ENCODE peak calls at places on chromosomes 5 and 9, in six cellular contexts. Y, T, C, L, R and V are unnamed samples.

GRCh38 chr5:80036621-80037020 is 1.5 kb downstream of the THBS4 start:
- DNase-seq in Y (no peak), T (no peak), C (no peak), L (no peak), R (no peak), V (no peak)

GRCh38 chr5:40879163-40879942 is 29.9 kb upstream of the C7 start:
- DNase-seq in Y (peak; percentile 13), T (peak; percentile 45), C (no peak), L (peak; percentile 9), R (peak; percentile 41), V (no peak)

GRCh38 chr5:7897014-7897600 is 28.2 kb downstream of the MTRR start:
- DNase-seq in Y (no peak), T (peak; percentile 52), C (no peak), L (peak; percentile 70), R (peak; percentile 27), V (no peak)

GRCh38 chr5:74167206-74167929 is 473.2 kb downstream of the ENC1 start:
- DNase-seq in Y (no peak), T (peak; percentile 92), C (no peak), L (no peak), R (no peak), V (no peak)

GRCh38 chr9:87270241-87271234 is 227.1 kb upstream of the DAPK1 start:
- DNase-seq in Y (no peak), T (peak; percentile 85), C (peak; percentile 40), L (no peak), R (peak; percentile 28), V (no peak)

GRCh38 chr5:35185518-35185917 is 44.8 kb downstream of the PRLR start:
- DNase-seq in Y (no peak), T (no peak), C (no peak), L (no peak), R (no peak), V (no peak)

GRCh38 chr5:173498286-173498685 is 118.2 kb downstream of the BOD1 start:
- DNase-seq in Y (no peak), T (peak; percentile 64), C (peak; percentile 9), L (no peak), R (no peak), V (no peak)

GRCh38 chr9:12681620-12682019 is 11.6 kb upstream of the TYRP1 start:
- DNase-seq in Y (no peak), T (peak; percentile 67), C (no peak), L (no peak), R (no peak), V (no peak)

GRCh38 chr9:96453625-96454024 is 3.7 kb downstream of the HABP4 start:
- DNase-seq in Y (no peak), T (peak; percentile 47), C (no peak), L (peak; percentile 48), R (peak; percentile 57), V (no peak)

DNA sequence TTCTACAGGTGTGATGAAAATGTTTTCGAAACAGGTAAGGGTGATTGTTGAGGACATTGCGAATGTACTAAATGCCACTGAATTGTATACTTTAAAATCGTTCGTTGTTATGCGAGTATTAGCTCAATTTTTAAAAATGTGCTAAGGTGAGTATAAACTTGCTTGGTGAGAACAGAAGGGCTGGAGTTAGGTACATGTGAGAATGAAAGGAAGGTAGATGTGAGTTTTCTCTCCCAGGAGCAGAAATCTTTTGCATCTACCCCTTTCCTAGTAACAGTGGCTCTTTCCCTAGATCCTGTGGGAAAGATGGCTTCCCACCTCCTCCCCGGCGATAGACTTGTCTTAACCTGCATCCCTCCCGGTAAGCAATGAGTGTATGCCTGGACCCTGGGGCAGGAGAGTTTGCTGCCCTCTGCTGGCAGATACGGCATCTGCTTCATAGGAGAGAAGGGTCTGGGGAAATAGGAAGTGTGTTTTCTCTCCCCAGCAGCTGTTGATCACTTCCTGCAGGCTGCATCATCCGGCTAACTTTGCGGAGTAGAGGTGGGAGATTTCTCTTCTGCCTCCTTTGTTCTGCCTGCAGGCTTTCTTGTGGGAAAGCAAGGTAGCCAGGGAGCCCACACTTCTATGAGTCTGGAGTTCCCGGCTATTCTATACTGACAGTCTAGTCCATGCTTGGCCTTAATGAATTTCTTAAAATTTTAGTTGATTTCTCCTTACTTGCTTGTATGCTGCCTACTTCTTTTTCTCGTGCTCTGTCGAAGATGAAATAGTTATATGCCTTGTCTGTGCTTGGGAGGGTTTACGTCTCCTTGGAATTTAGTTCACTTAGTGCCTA is 373.3 kb upstream of the SEMA6A start:
- DNase-seq in Y (peak; percentile 80), T (no peak), C (peak; percentile 24), L (peak; percentile 97), R (peak; percentile 30), V (no peak)
- H3K9ac ChIP-seq in Y (no peak overlapping the region), T (no peak overlapping the region), C (no peak overlapping the region), L (no peak overlapping the region), R (no peak overlapping the region), V (no peak overlapping the region)

GRCh38 chr9:70923941-70924340 is 197.5 kb downstream of the TRPM3 start:
- DNase-seq in Y (no peak), T (no peak), C (no peak), L (no peak), R (no peak), V (no peak)

GRCh38 chr9:70924905-70925547 is 196.4 kb downstream of the TRPM3 start:
- DNase-seq in Y (peak; percentile 48), T (peak; percentile 84), C (peak; percentile 51), L (peak; percentile 75), R (peak; percentile 17), V (no peak)

GRCh38 chr9:70921126-70921525 is 200.3 kb downstream of the TRPM3 start:
- DNase-seq in Y (no peak), T (peak; percentile 64), C (no peak), L (peak; percentile 64), R (no peak), V (no peak)

GRCh38 chr9:70924380-70924779 is 197.0 kb downstream of the TRPM3 start:
- DNase-seq in Y (no peak), T (peak; percentile 65), C (no peak), L (no peak), R (no peak), V (no peak)
- H3K27ac ChIP-seq in Y (no peak overlapping the region), T (no peak overlapping the region), C (no peak overlapping the region), L (no peak overlapping the region), R (peak overlapping the region; percentile 64), V (no peak overlapping the region)

GRCh38 chr5:72233835-72234234 is 86.2 kb downstream of the MRPS27 start:
- DNase-seq in Y (no peak), T (no peak), C (no peak), L (no peak), R (no peak), V (no peak)

GRCh38 chr5:72235725-72236124 is 84.3 kb downstream of the MRPS27 start:
- DNase-seq in Y (no peak), T (no peak), C (no peak), L (no peak), R (no peak), V (no peak)

GRCh38 chr5:72232838-72233237 is 87.2 kb downstream of the MRPS27 start:
- DNase-seq in Y (no peak), T (no peak), C (no peak), L (no peak), R (no peak), V (no peak)

GRCh38 chr5:72234265-72234700 is 85.8 kb downstream of the MRPS27 start:
- DNase-seq in Y (no peak), T (peak; percentile 73), C (no peak), L (peak; percentile 55), R (no peak), V (no peak)

DNA sequence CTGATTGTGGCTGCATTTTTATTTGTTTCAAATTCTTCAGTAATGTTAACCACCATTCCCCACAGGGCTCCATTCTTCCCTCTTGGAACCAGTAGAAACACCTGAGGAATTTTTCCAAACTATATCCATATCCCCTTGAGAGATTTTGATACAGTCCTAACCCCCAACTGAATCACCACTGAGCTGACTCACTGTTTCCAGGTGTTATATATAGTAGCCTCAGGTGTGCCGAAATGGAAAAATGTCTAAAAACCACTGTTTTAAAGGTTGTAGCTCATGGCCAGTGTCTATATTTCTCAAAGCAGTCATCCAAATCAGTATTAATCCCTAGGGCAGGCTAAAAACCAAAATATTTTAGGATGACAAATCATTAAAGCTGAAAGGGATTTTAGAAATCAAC is 85.1 kb downstream of the MRPS27 start:
- DNase-seq in Y (peak; percentile 33), T (no peak), C (no peak), L (no peak), R (no peak), V (no peak)
- H3K9ac ChIP-seq in Y (peak overlapping the region; percentile 1), T (no peak overlapping the region), C (no peak overlapping the region), L (no peak overlapping the region), R (peak overlapping the region; percentile 9), V (no peak overlapping the region)

GRCh38 chr5:115979203-115979602 is 16.9 kb downstream of the LVRN start:
- DNase-seq in Y (no peak), T (no peak), C (no peak), L (no peak), R (no peak), V (no peak)
- H3K27ac ChIP-seq in Y (no peak overlapping the region), T (peak overlapping the region; percentile 73), C (no peak overlapping the region), L (no peak overlapping the region), R (no peak overlapping the region), V (no peak overlapping the region)

GRCh38 chr5:87069974-87070608 is 197.6 kb upstream of the RASA1 start:
- DNase-seq in Y (peak; percentile 21), T (peak; percentile 77), C (no peak), L (peak; percentile 24), R (no peak), V (no peak)
- H3K9ac ChIP-seq in Y (no peak overlapping the region), T (no peak overlapping the region), C (no peak overlapping the region), L (no peak overlapping the region), R (no peak overlapping the region), V (no peak overlapping the region)

GRCh38 chr9:22005083-22005699 is 3.9 kb downstream of the CDKN2B start:
- DNase-seq in Y (no peak), T (peak; percentile 37), C (no peak), L (peak; percentile 79), R (peak; percentile 21), V (no peak)

GRCh38 chr9:22010881-22011625 is 1.9 kb upstream of the CDKN2B start:
- DNase-seq in Y (no peak), T (peak; percentile 47), C (no peak), L (peak; percentile 67), R (no peak), V (no peak)

GRCh38 chr9:22009563-22009867 is 410 bp upstream of the CDKN2B start:
- DNase-seq in Y (no peak), T (no peak), C (no peak), L (no peak), R (no peak), V (no peak)

GRCh38 chr9:22005700-22006605 is 3.2 kb downstream of the CDKN2B start:
- DNase-seq in Y (no peak), T (peak; percentile 31), C (no peak), L (peak; percentile 87), R (peak; percentile 21), V (no peak)

GRCh38 chr9:22008662-22009562 is at the start of gene CDKN2B:
- DNase-seq in Y (peak; percentile 80), T (peak; percentile 94), C (peak; percentile 91), L (peak; percentile 96), R (peak; percentile 97), V (peak; percentile 98)
- H3K27ac ChIP-seq in Y (peak within 1 kb of the TSS; percentile 61), T (peak within 1 kb of the TSS; percentile 70), C (no peak within 1 kb of the TSS), L (peak within 1 kb of the TSS; percentile 58), R (peak within 1 kb of the TSS; percentile 90), V (peak within 1 kb of the TSS; percentile 59)